ENCODE peak calls at places on chromosomes 4 and X, in eight cellular contexts. R is BE2C; B is Ammon's horn; Y is CD8-positive, alpha-beta memory T cell; T is NCI-H446 treated with DMSO at 0.1 percent for 48 hours; W is GM10248; H is T1000; D is AG04450. J is an unnamed sample.

GRCh38 chr4:176927664-176928063 is 134.9 kb upstream of the VEGFC start:
- DNase-seq in T (no peak), R (no peak), D (peak), W (no peak), B (no peak), Y (no peak), H (peak), J (no peak)

GRCh38 chr4:138078751-138079150 is 163.4 kb downstream of the SLC7A11 start:
- DNase-seq in Y (no peak), T (no peak), D (no peak), R (no peak), H (no peak), W (no peak), B (no peak), J (no peak)

GRCh38 chr4:174697164-174697563 is 131.9 kb downstream of the GLRA3 start:
- DNase-seq in H (no peak), T (no peak), Y (no peak), R (no peak), W (no peak), D (no peak), B (no peak), J (no peak)

GRCh38 chrX:70973221-70973620 is 42.3 kb upstream of the SLC7A3 start:
- DNase-seq in B (no peak), Y (no peak), W (no peak), R (no peak), H (no peak), T (no peak), D (no peak), J (no peak)

GRCh38 chr4:26839534-26839951 is 21.1 kb upstream of the STIM2 start:
- DNase-seq in T (peak), Y (no peak), R (peak), B (peak), H (no peak), W (no peak), D (no peak), J (peak)

GRCh38 chr4:170705907-170706306 is 616.2 kb upstream of the AADAT start:
- DNase-seq in B (no peak), H (no peak), R (no peak), Y (no peak), T (no peak), D (no peak), W (no peak), J (no peak)

GRCh38 chr4:105023668-105024055 is 123.0 kb upstream of the TET2 start:
- DNase-seq in W (no peak), T (no peak), H (no peak), B (no peak), R (no peak), D (no peak), Y (no peak), J (no peak)

GRCh38 chr4:110190249-110190648 is 8.2 kb downstream of the ELOVL6 start:
- DNase-seq in D (no peak), H (no peak), R (no peak), W (no peak), T (no peak), B (no peak), Y (no peak), J (no peak)

GRCh38 chr4:26619784-26620183 is 35.9 kb downstream of the TBC1D19 start:
- DNase-seq in B (no peak), D (peak), Y (no peak), H (no peak), W (no peak), R (no peak), T (no peak), J (no peak)

GRCh38 chr4:156968479-156968984 is 3.1 kb downstream of the PDGFC start:
- DNase-seq in T (peak), D (no peak), B (peak), W (peak), Y (no peak), H (peak), R (peak), J (peak)

J was measured in NCI-H1694 treated with DMSO at 0.1 percent for 48 hours.